ENCODE peak calls at places on chromosome 9, in ten cellular contexts. One of them, this sample, is unnamed.

GRCh38 chr9:130912932-130913598 is 16.5 kb upstream of the QRFP start:
- DNase-seq in IMR-90: peak
- DNase-seq in A549: no peak
- DNase-seq in upper lobe of left lung: peak
- DNase-seq in heart left ventricle: no peak
- DNase-seq in esophagus squamous epithelium: no peak
- DNase-seq in Peyer's patch: no peak
- DNase-seq in sigmoid colon: peak
- DNase-seq in adrenal gland: no peak
- DNase-seq in lower leg skin: no peak
- DNase-seq in this sample: no peak

GRCh38 chr9:26334709-26335108 is 557.9 kb downstream of the CAAP1 start:
- DNase-seq in IMR-90: no peak
- DNase-seq in A549: no peak
- DNase-seq in upper lobe of left lung: no peak
- DNase-seq in heart left ventricle: no peak
- DNase-seq in esophagus squamous epithelium: no peak
- DNase-seq in Peyer's patch: no peak
- DNase-seq in sigmoid colon: no peak
- DNase-seq in adrenal gland: no peak
- DNase-seq in lower leg skin: no peak
- DNase-seq in this sample: no peak

GRCh38 chr9:120513825-120514598 is 66.0 kb downstream of the CDK5RAP2 start:
- DNase-seq in IMR-90: no peak
- DNase-seq in A549: no peak
- DNase-seq in upper lobe of left lung: no peak
- DNase-seq in heart left ventricle: no peak
- DNase-seq in esophagus squamous epithelium: no peak
- DNase-seq in Peyer's patch: no peak
- DNase-seq in sigmoid colon: no peak
- DNase-seq in adrenal gland: no peak
- DNase-seq in lower leg skin: no peak
- DNase-seq in this sample: no peak

GRCh38 chr9:85224729-85225128 is 517.0 kb downstream of the AGTPBP1 start:
- DNase-seq in IMR-90: no peak
- DNase-seq in A549: no peak
- DNase-seq in upper lobe of left lung: no peak
- DNase-seq in heart left ventricle: no peak
- DNase-seq in esophagus squamous epithelium: no peak
- DNase-seq in Peyer's patch: no peak
- DNase-seq in sigmoid colon: no peak
- DNase-seq in adrenal gland: no peak
- DNase-seq in lower leg skin: no peak
- DNase-seq in this sample: no peak

GRCh38 chr9:19381656-19382055 is 1.6 kb upstream of the RPS6 start:
- DNase-seq in IMR-90: no peak
- DNase-seq in A549: no peak
- DNase-seq in upper lobe of left lung: no peak
- DNase-seq in heart left ventricle: no peak
- DNase-seq in esophagus squamous epithelium: no peak
- DNase-seq in Peyer's patch: no peak
- DNase-seq in sigmoid colon: no peak
- DNase-seq in adrenal gland: no peak
- DNase-seq in lower leg skin: no peak
- DNase-seq in this sample: no peak

GRCh38 chr9:16202913-16203734 is 650.3 kb downstream of the CCDC171 start:
- DNase-seq in IMR-90: peak
- DNase-seq in A549: peak
- DNase-seq in upper lobe of left lung: peak
- DNase-seq in heart left ventricle: no peak
- DNase-seq in esophagus squamous epithelium: no peak
- DNase-seq in Peyer's patch: no peak
- DNase-seq in sigmoid colon: no peak
- DNase-seq in adrenal gland: no peak
- DNase-seq in lower leg skin: no peak
- DNase-seq in this sample: no peak

GRCh38 chr9:90256345-90256744 is 386.3 kb downstream of the DIRAS2 start:
- DNase-seq in IMR-90: no peak
- DNase-seq in A549: no peak
- DNase-seq in upper lobe of left lung: no peak
- DNase-seq in heart left ventricle: no peak
- DNase-seq in esophagus squamous epithelium: no peak
- DNase-seq in Peyer's patch: no peak
- DNase-seq in sigmoid colon: no peak
- DNase-seq in adrenal gland: no peak
- DNase-seq in lower leg skin: no peak
- DNase-seq in this sample: no peak

GRCh38 chr9:107172160-107172978 is 110.7 kb upstream of the RAD23B start:
- DNase-seq in IMR-90: peak
- DNase-seq in A549: peak
- DNase-seq in upper lobe of left lung: no peak
- DNase-seq in heart left ventricle: peak
- DNase-seq in esophagus squamous epithelium: no peak
- DNase-seq in Peyer's patch: peak
- DNase-seq in sigmoid colon: peak
- DNase-seq in adrenal gland: peak
- DNase-seq in lower leg skin: peak
- DNase-seq in this sample: peak

GRCh38 chr9:109889456-109889855 is 109.5 kb downstream of the PALM2AKAP2 start:
- DNase-seq in IMR-90: no peak
- DNase-seq in A549: no peak
- DNase-seq in upper lobe of left lung: no peak
- DNase-seq in heart left ventricle: no peak
- DNase-seq in esophagus squamous epithelium: no peak
- DNase-seq in Peyer's patch: no peak
- DNase-seq in sigmoid colon: no peak
- DNase-seq in adrenal gland: no peak
- DNase-seq in lower leg skin: no peak
- DNase-seq in this sample: no peak

GRCh38 chr9:20566401-20566800 is 55.9 kb downstream of the MLLT3 start:
- DNase-seq in IMR-90: no peak
- DNase-seq in A549: no peak
- DNase-seq in upper lobe of left lung: no peak
- DNase-seq in heart left ventricle: no peak
- DNase-seq in esophagus squamous epithelium: no peak
- DNase-seq in Peyer's patch: no peak
- DNase-seq in sigmoid colon: no peak
- DNase-seq in adrenal gland: no peak
- DNase-seq in lower leg skin: no peak
- DNase-seq in this sample: no peak

GRCh38 chr9:100028201-100028784 is 70.5 kb downstream of the ERP44 start:
- DNase-seq in IMR-90: peak
- DNase-seq in A549: peak
- DNase-seq in upper lobe of left lung: no peak
- DNase-seq in heart left ventricle: peak
- DNase-seq in esophagus squamous epithelium: peak
- DNase-seq in Peyer's patch: peak
- DNase-seq in sigmoid colon: peak
- DNase-seq in adrenal gland: peak
- DNase-seq in lower leg skin: peak
- DNase-seq in this sample: peak

GRCh38 chr9:438961-439768 is 224.5 kb downstream of the DOCK8 start:
- DNase-seq in IMR-90: no peak
- DNase-seq in A549: no peak
- DNase-seq in upper lobe of left lung: peak
- DNase-seq in heart left ventricle: no peak
- DNase-seq in esophagus squamous epithelium: no peak
- DNase-seq in Peyer's patch: peak
- DNase-seq in sigmoid colon: peak
- DNase-seq in adrenal gland: peak
- DNase-seq in lower leg skin: peak
- DNase-seq in this sample: peak

GRCh38 chr9:124045076-124045829 is 33.7 kb downstream of the LHX2 start:
- DNase-seq in IMR-90: peak
- DNase-seq in A549: no peak
- DNase-seq in upper lobe of left lung: peak
- DNase-seq in heart left ventricle: peak
- DNase-seq in esophagus squamous epithelium: no peak
- DNase-seq in Peyer's patch: no peak
- DNase-seq in sigmoid colon: peak
- DNase-seq in adrenal gland: peak
- DNase-seq in lower leg skin: no peak
- DNase-seq in this sample: peak

GRCh38 chr9:137305060-137305787 is 3.2 kb upstream of the NRARP start:
- DNase-seq in IMR-90: no peak
- DNase-seq in A549: no peak
- DNase-seq in upper lobe of left lung: peak
- DNase-seq in heart left ventricle: peak
- DNase-seq in esophagus squamous epithelium: no peak
- DNase-seq in Peyer's patch: peak
- DNase-seq in sigmoid colon: no peak
- DNase-seq in adrenal gland: peak
- DNase-seq in lower leg skin: peak
- DNase-seq in this sample: peak
- TF ChIP-seq CTCF in IMR-90: no peak
- TF ChIP-seq CTCF in A549: no peak
- TF ChIP-seq CTCF in upper lobe of left lung: peak
- TF ChIP-seq CTCF in heart left ventricle: peak
- TF ChIP-seq CTCF in esophagus squamous epithelium: no peak
- TF ChIP-seq CTCF in Peyer's patch: no peak
- TF ChIP-seq CTCF in sigmoid colon: no peak
- TF ChIP-seq CTCF in adrenal gland: no peak
- TF ChIP-seq CTCF in lower leg skin: no peak
- TF ChIP-seq CTCF in this sample: peak

GRCh38 chr9:38066167-38066906 is 2.7 kb downstream of the SHB start:
- DNase-seq in IMR-90: no peak
- DNase-seq in A549: no peak
- DNase-seq in upper lobe of left lung: no peak
- DNase-seq in heart left ventricle: no peak
- DNase-seq in esophagus squamous epithelium: no peak
- DNase-seq in Peyer's patch: no peak
- DNase-seq in sigmoid colon: peak
- DNase-seq in adrenal gland: no peak
- DNase-seq in lower leg skin: no peak
- DNase-seq in this sample: no peak
- H3K4me3 ChIP-seq in IMR-90: peak
- H3K4me3 ChIP-seq in A549: peak
- H3K4me3 ChIP-seq in upper lobe of left lung: peak
- H3K4me3 ChIP-seq in heart left ventricle: peak
- H3K4me3 ChIP-seq in esophagus squamous epithelium: peak
- H3K4me3 ChIP-seq in Peyer's patch: no peak
- H3K4me3 ChIP-seq in sigmoid colon: peak
- H3K4me3 ChIP-seq in adrenal gland: no peak
- H3K4me3 ChIP-seq in lower leg skin: peak
- H3K4me3 ChIP-seq in this sample: peak

DNA sequence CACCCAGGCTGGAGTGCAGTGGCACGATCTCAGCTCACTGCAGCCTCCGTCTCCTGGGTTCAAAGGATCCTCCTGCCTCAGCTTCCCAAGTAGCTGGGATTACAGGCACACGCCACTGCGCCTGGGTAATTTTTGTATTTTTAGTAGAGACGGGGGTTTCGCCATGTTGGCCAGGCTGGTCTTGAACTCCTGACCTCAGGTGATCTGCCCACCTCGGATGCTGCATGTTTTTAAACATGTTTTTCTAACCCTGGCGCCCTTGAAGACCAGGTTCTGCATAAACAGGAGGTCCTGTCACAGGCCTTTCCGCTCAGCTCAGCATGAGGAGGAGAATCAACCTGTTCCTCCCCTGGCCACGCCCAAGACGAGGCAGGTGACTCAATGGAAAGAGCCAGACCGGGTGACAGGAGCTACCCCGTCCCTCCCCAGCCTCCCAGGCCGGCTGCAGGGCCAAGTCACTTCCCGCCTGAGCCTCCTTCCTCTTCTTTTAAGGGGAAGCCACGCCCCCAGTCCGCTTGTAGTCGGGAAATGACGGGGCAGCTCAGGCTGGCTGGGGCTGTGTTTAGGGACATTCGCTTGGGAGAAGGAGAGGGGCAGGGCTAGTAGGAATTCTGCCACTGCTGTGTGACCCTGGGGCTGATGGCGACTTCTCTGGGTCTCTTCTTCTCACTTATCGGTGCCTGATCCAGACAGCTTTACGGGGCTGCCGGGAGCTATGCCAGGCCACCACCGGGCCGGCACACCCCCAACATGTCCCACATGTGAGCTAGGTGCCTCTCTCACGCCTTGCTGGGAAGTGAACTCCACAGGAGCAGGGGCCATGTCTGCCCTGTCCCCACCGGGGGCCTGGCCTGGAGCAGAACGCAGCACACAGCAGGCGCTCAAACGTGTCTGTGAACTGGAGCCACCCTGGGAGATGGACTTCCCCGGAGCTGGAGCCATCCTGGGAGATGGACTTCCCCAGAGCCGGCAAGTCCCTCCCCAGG is 6.1 kb downstream of the NOTCH1 start:
- DNase-seq in IMR-90: no peak
- DNase-seq in A549: no peak
- DNase-seq in upper lobe of left lung: peak
- DNase-seq in heart left ventricle: peak
- DNase-seq in esophagus squamous epithelium: peak
- DNase-seq in Peyer's patch: peak
- DNase-seq in sigmoid colon: peak
- DNase-seq in adrenal gland: peak
- DNase-seq in lower leg skin: peak
- DNase-seq in this sample: peak
- TF ChIP-seq POLR2A in IMR-90: no peak
- TF ChIP-seq POLR2A in A549: no peak
- TF ChIP-seq POLR2A in upper lobe of left lung: peak
- TF ChIP-seq POLR2A in heart left ventricle: peak
- TF ChIP-seq POLR2A in esophagus squamous epithelium: no peak
- TF ChIP-seq POLR2A in Peyer's patch: no peak
- TF ChIP-seq POLR2A in sigmoid colon: peak
- TF ChIP-seq POLR2A in adrenal gland: peak
- TF ChIP-seq POLR2A in lower leg skin: no peak
- TF ChIP-seq POLR2A in this sample: peak

GRCh38 chr9:105406369-105406768 is 41.5 kb upstream of the FSD1L start:
- DNase-seq in IMR-90: no peak
- DNase-seq in A549: no peak
- DNase-seq in upper lobe of left lung: no peak
- DNase-seq in heart left ventricle: no peak
- DNase-seq in esophagus squamous epithelium: no peak
- DNase-seq in Peyer's patch: no peak
- DNase-seq in sigmoid colon: no peak
- DNase-seq in adrenal gland: no peak
- DNase-seq in lower leg skin: no peak
- DNase-seq in this sample: no peak

GRCh38 chr9:105405514-105406131 is 42.2 kb upstream of the FSD1L start:
- DNase-seq in IMR-90: peak
- DNase-seq in A549: no peak
- DNase-seq in upper lobe of left lung: no peak
- DNase-seq in heart left ventricle: no peak
- DNase-seq in esophagus squamous epithelium: no peak
- DNase-seq in Peyer's patch: no peak
- DNase-seq in sigmoid colon: no peak
- DNase-seq in adrenal gland: no peak
- DNase-seq in lower leg skin: no peak
- DNase-seq in this sample: no peak

GRCh38 chr9:105399117-105399516 is 48.7 kb upstream of the FSD1L start:
- DNase-seq in IMR-90: no peak
- DNase-seq in A549: no peak
- DNase-seq in upper lobe of left lung: no peak
- DNase-seq in heart left ventricle: no peak
- DNase-seq in esophagus squamous epithelium: no peak
- DNase-seq in Peyer's patch: no peak
- DNase-seq in sigmoid colon: no peak
- DNase-seq in adrenal gland: no peak
- DNase-seq in lower leg skin: no peak
- DNase-seq in this sample: no peak

GRCh38 chr9:105403552-105404246 is 44.1 kb upstream of the FSD1L start:
- DNase-seq in IMR-90: no peak
- DNase-seq in A549: no peak
- DNase-seq in upper lobe of left lung: no peak
- DNase-seq in heart left ventricle: no peak
- DNase-seq in esophagus squamous epithelium: no peak
- DNase-seq in Peyer's patch: no peak
- DNase-seq in sigmoid colon: no peak
- DNase-seq in adrenal gland: no peak
- DNase-seq in lower leg skin: no peak
- DNase-seq in this sample: no peak

GRCh38 chr9:105401651-105402050 is 46.2 kb upstream of the FSD1L start:
- DNase-seq in IMR-90: peak
- DNase-seq in A549: no peak
- DNase-seq in upper lobe of left lung: no peak
- DNase-seq in heart left ventricle: no peak
- DNase-seq in esophagus squamous epithelium: no peak
- DNase-seq in Peyer's patch: no peak
- DNase-seq in sigmoid colon: no peak
- DNase-seq in adrenal gland: no peak
- DNase-seq in lower leg skin: no peak
- DNase-seq in this sample: no peak
- TF ChIP-seq CTCF in IMR-90: peak
- TF ChIP-seq CTCF in A549: no peak
- TF ChIP-seq CTCF in upper lobe of left lung: no peak
- TF ChIP-seq CTCF in heart left ventricle: no peak
- TF ChIP-seq CTCF in esophagus squamous epithelium: no peak
- TF ChIP-seq CTCF in Peyer's patch: no peak
- TF ChIP-seq CTCF in sigmoid colon: no peak
- TF ChIP-seq CTCF in adrenal gland: no peak
- TF ChIP-seq CTCF in lower leg skin: no peak
- TF ChIP-seq CTCF in this sample: no peak

This sample was measured in spleen.